ENCODE peak calls at places on chromosomes 1 and 21, in five cellular contexts. One of them, this sample, is unnamed.

GRCh38 chr21:46472246-46472645 is 13.6 kb downstream of the DIP2A start:
- DNase-seq in NCI-H460: no peak
- DNase-seq in AG08395: no peak
- DNase-seq in naive thymus-derived CD4-positive, alpha-beta T cell: no peak
- DNase-seq in activated T-helper 2 cell treated with anti-CD3 and anti-CD28 coated beads, Interferon-gamma antibody, Interleukin-2, Interleukin-4, amounts not matched to agents 10 μg/mL and 5 μg/mL and 100 μg/mL, durations not matched to agents 14 hours and 24 hours and 36 hours: no peak
- DNase-seq in this sample: no peak

GRCh38 chr1:169892819-169893644 is 664 bp downstream of the SCYL3 start:
- DNase-seq in NCI-H460: peak; percentile 3
- DNase-seq in AG08395: peak; percentile 37
- DNase-seq in activated T-helper 2 cell treated with anti-CD3 and anti-CD28 coated beads, Interferon-gamma antibody, Interleukin-2, Interleukin-4, amounts not matched to agents 10 μg/mL and 5 μg/mL and 100 μg/mL, durations not matched to agents 14 hours and 24 hours and 36 hours: no peak
- DNase-seq in naive thymus-derived CD4-positive, alpha-beta T cell: no peak
- DNase-seq in this sample: no peak

GRCh38 chr1:68136187-68136586 is 85.8 kb upstream of the DIRAS3 start:
- DNase-seq in naive thymus-derived CD4-positive, alpha-beta T cell: no peak
- DNase-seq in activated T-helper 2 cell treated with anti-CD3 and anti-CD28 coated beads, Interferon-gamma antibody, Interleukin-2, Interleukin-4, amounts not matched to agents 10 μg/mL and 5 μg/mL and 100 μg/mL, durations not matched to agents 14 hours and 24 hours and 36 hours: no peak
- DNase-seq in NCI-H460: no peak
- DNase-seq in AG08395: no peak
- DNase-seq in this sample: no peak

GRCh38 chr1:93597697-93598096 is 83.9 kb downstream of the BCAR3 start:
- DNase-seq in activated T-helper 2 cell treated with anti-CD3 and anti-CD28 coated beads, Interferon-gamma antibody, Interleukin-2, Interleukin-4, amounts not matched to agents 10 μg/mL and 5 μg/mL and 100 μg/mL, durations not matched to agents 14 hours and 24 hours and 36 hours: no peak
- DNase-seq in AG08395: no peak
- DNase-seq in NCI-H460: no peak
- DNase-seq in naive thymus-derived CD4-positive, alpha-beta T cell: no peak
- DNase-seq in this sample: no peak

GRCh38 chr1:115426990-115427389 is 88.9 kb upstream of the NGF start:
- DNase-seq in activated T-helper 2 cell treated with anti-CD3 and anti-CD28 coated beads, Interferon-gamma antibody, Interleukin-2, Interleukin-4, amounts not matched to agents 10 μg/mL and 5 μg/mL and 100 μg/mL, durations not matched to agents 14 hours and 24 hours and 36 hours: no peak
- DNase-seq in naive thymus-derived CD4-positive, alpha-beta T cell: no peak
- DNase-seq in NCI-H460: no peak
- DNase-seq in AG08395: no peak
- DNase-seq in this sample: no peak

GRCh38 chr1:231021540-231022031 is 18.5 kb downstream of the FAM89A start:
- DNase-seq in activated T-helper 2 cell treated with anti-CD3 and anti-CD28 coated beads, Interferon-gamma antibody, Interleukin-2, Interleukin-4, amounts not matched to agents 10 μg/mL and 5 μg/mL and 100 μg/mL, durations not matched to agents 14 hours and 24 hours and 36 hours: no peak
- DNase-seq in AG08395: no peak
- DNase-seq in naive thymus-derived CD4-positive, alpha-beta T cell: no peak
- DNase-seq in NCI-H460: no peak
- DNase-seq in this sample: no peak

GRCh38 chr1:41840592-41841246 is 78.0 kb downstream of the HIVEP3 start:
- DNase-seq in AG08395: no peak
- DNase-seq in naive thymus-derived CD4-positive, alpha-beta T cell: no peak
- DNase-seq in NCI-H460: no peak
- DNase-seq in activated T-helper 2 cell treated with anti-CD3 and anti-CD28 coated beads, Interferon-gamma antibody, Interleukin-2, Interleukin-4, amounts not matched to agents 10 μg/mL and 5 μg/mL and 100 μg/mL, durations not matched to agents 14 hours and 24 hours and 36 hours: no peak
- DNase-seq in this sample: no peak

GRCh38 chr1:193402977-193403376 is 216.6 kb upstream of the B3GALT2 start:
- DNase-seq in AG08395: no peak
- DNase-seq in activated T-helper 2 cell treated with anti-CD3 and anti-CD28 coated beads, Interferon-gamma antibody, Interleukin-2, Interleukin-4, amounts not matched to agents 10 μg/mL and 5 μg/mL and 100 μg/mL, durations not matched to agents 14 hours and 24 hours and 36 hours: no peak
- DNase-seq in NCI-H460: no peak
- DNase-seq in naive thymus-derived CD4-positive, alpha-beta T cell: no peak
- DNase-seq in this sample: no peak

GRCh38 chr1:58898739-58899580 is 115.1 kb upstream of the JUN start:
- DNase-seq in NCI-H460: no peak
- DNase-seq in activated T-helper 2 cell treated with anti-CD3 and anti-CD28 coated beads, Interferon-gamma antibody, Interleukin-2, Interleukin-4, amounts not matched to agents 10 μg/mL and 5 μg/mL and 100 μg/mL, durations not matched to agents 14 hours and 24 hours and 36 hours: no peak
- DNase-seq in AG08395: no peak
- DNase-seq in naive thymus-derived CD4-positive, alpha-beta T cell: no peak
- DNase-seq in this sample: no peak

GRCh38 chr1:45304311-45305081 is 22.2 kb upstream of the HPDL start:
- DNase-seq in AG08395: no peak
- DNase-seq in activated T-helper 2 cell treated with anti-CD3 and anti-CD28 coated beads, Interferon-gamma antibody, Interleukin-2, Interleukin-4, amounts not matched to agents 10 μg/mL and 5 μg/mL and 100 μg/mL, durations not matched to agents 14 hours and 24 hours and 36 hours: peak; percentile 15
- DNase-seq in NCI-H460: no peak
- DNase-seq in naive thymus-derived CD4-positive, alpha-beta T cell: no peak
- DNase-seq in this sample: no peak

GRCh38 chr21:29080454-29080930 is 7.0 kb upstream of the CCT8 start:
- DNase-seq in naive thymus-derived CD4-positive, alpha-beta T cell: peak; percentile 26
- DNase-seq in activated T-helper 2 cell treated with anti-CD3 and anti-CD28 coated beads, Interferon-gamma antibody, Interleukin-2, Interleukin-4, amounts not matched to agents 10 μg/mL and 5 μg/mL and 100 μg/mL, durations not matched to agents 14 hours and 24 hours and 36 hours: no peak
- DNase-seq in AG08395: no peak
- DNase-seq in NCI-H460: peak; percentile 50
- DNase-seq in this sample: no peak

GRCh38 chr1:177802304-177802703 is 167.6 kb downstream of the SEC16B start:
- DNase-seq in NCI-H460: no peak
- DNase-seq in naive thymus-derived CD4-positive, alpha-beta T cell: no peak
- DNase-seq in AG08395: no peak
- DNase-seq in activated T-helper 2 cell treated with anti-CD3 and anti-CD28 coated beads, Interferon-gamma antibody, Interleukin-2, Interleukin-4, amounts not matched to agents 10 μg/mL and 5 μg/mL and 100 μg/mL, durations not matched to agents 14 hours and 24 hours and 36 hours: no peak
- DNase-seq in this sample: no peak

GRCh38 chr1:172895761-172896160 is 155.0 kb downstream of the TNFSF18 start:
- DNase-seq in NCI-H460: peak; percentile 86
- DNase-seq in AG08395: no peak
- DNase-seq in activated T-helper 2 cell treated with anti-CD3 and anti-CD28 coated beads, Interferon-gamma antibody, Interleukin-2, Interleukin-4, amounts not matched to agents 10 μg/mL and 5 μg/mL and 100 μg/mL, durations not matched to agents 14 hours and 24 hours and 36 hours: no peak
- DNase-seq in naive thymus-derived CD4-positive, alpha-beta T cell: no peak
- DNase-seq in this sample: no peak

GRCh38 chr1:152024228-152024627 is 12.6 kb downstream of the S100A11 start:
- DNase-seq in AG08395: no peak
- DNase-seq in naive thymus-derived CD4-positive, alpha-beta T cell: no peak
- DNase-seq in NCI-H460: no peak
- DNase-seq in activated T-helper 2 cell treated with anti-CD3 and anti-CD28 coated beads, Interferon-gamma antibody, Interleukin-2, Interleukin-4, amounts not matched to agents 10 μg/mL and 5 μg/mL and 100 μg/mL, durations not matched to agents 14 hours and 24 hours and 36 hours: no peak
- DNase-seq in this sample: no peak

GRCh38 chr1:173190101-173190895 is 16.8 kb downstream of the TNFSF4 start:
- DNase-seq in naive thymus-derived CD4-positive, alpha-beta T cell: no peak
- DNase-seq in activated T-helper 2 cell treated with anti-CD3 and anti-CD28 coated beads, Interferon-gamma antibody, Interleukin-2, Interleukin-4, amounts not matched to agents 10 μg/mL and 5 μg/mL and 100 μg/mL, durations not matched to agents 14 hours and 24 hours and 36 hours: no peak
- DNase-seq in NCI-H460: peak; percentile 69
- DNase-seq in AG08395: peak; percentile 56
- DNase-seq in this sample: peak; percentile 18

GRCh38 chr1:181812211-181812610 is 249.3 kb downstream of the ZNF648 start:
- DNase-seq in NCI-H460: no peak
- DNase-seq in activated T-helper 2 cell treated with anti-CD3 and anti-CD28 coated beads, Interferon-gamma antibody, Interleukin-2, Interleukin-4, amounts not matched to agents 10 μg/mL and 5 μg/mL and 100 μg/mL, durations not matched to agents 14 hours and 24 hours and 36 hours: no peak
- DNase-seq in naive thymus-derived CD4-positive, alpha-beta T cell: no peak
- DNase-seq in AG08395: no peak
- DNase-seq in this sample: no peak

GRCh38 chr1:20719871-20720620 is 2.2 kb upstream of the KIF17 start:
- DNase-seq in NCI-H460: no peak
- DNase-seq in naive thymus-derived CD4-positive, alpha-beta T cell: no peak
- DNase-seq in activated T-helper 2 cell treated with anti-CD3 and anti-CD28 coated beads, Interferon-gamma antibody, Interleukin-2, Interleukin-4, amounts not matched to agents 10 μg/mL and 5 μg/mL and 100 μg/mL, durations not matched to agents 14 hours and 24 hours and 36 hours: no peak
- DNase-seq in AG08395: no peak
- DNase-seq in this sample: no peak

GRCh38 chr1:115978292-115978941 is 2.1 kb downstream of the SLC22A15 start:
- DNase-seq in naive thymus-derived CD4-positive, alpha-beta T cell: no peak
- DNase-seq in activated T-helper 2 cell treated with anti-CD3 and anti-CD28 coated beads, Interferon-gamma antibody, Interleukin-2, Interleukin-4, amounts not matched to agents 10 μg/mL and 5 μg/mL and 100 μg/mL, durations not matched to agents 14 hours and 24 hours and 36 hours: no peak
- DNase-seq in AG08395: no peak
- DNase-seq in NCI-H460: no peak
- DNase-seq in this sample: no peak

GRCh38 chr1:175188936-175189335 is 3.6 kb downstream of the KIAA0040 start:
- DNase-seq in activated T-helper 2 cell treated with anti-CD3 and anti-CD28 coated beads, Interferon-gamma antibody, Interleukin-2, Interleukin-4, amounts not matched to agents 10 μg/mL and 5 μg/mL and 100 μg/mL, durations not matched to agents 14 hours and 24 hours and 36 hours: peak; percentile 57
- DNase-seq in AG08395: no peak
- DNase-seq in NCI-H460: no peak
- DNase-seq in naive thymus-derived CD4-positive, alpha-beta T cell: peak; percentile 74
- DNase-seq in this sample: no peak

GRCh38 chr1:236058141-236058626 is 6.7 kb downstream of the NID1 start:
- DNase-seq in AG08395: peak; percentile 62
- DNase-seq in NCI-H460: no peak
- DNase-seq in activated T-helper 2 cell treated with anti-CD3 and anti-CD28 coated beads, Interferon-gamma antibody, Interleukin-2, Interleukin-4, amounts not matched to agents 10 μg/mL and 5 μg/mL and 100 μg/mL, durations not matched to agents 14 hours and 24 hours and 36 hours: no peak
- DNase-seq in naive thymus-derived CD4-positive, alpha-beta T cell: no peak
- DNase-seq in this sample: no peak

GRCh38 chr1:203402609-203403337 is 51.9 kb upstream of the FMOD start:
- DNase-seq in AG08395: peak; percentile 85
- DNase-seq in activated T-helper 2 cell treated with anti-CD3 and anti-CD28 coated beads, Interferon-gamma antibody, Interleukin-2, Interleukin-4, amounts not matched to agents 10 μg/mL and 5 μg/mL and 100 μg/mL, durations not matched to agents 14 hours and 24 hours and 36 hours: no peak
- DNase-seq in naive thymus-derived CD4-positive, alpha-beta T cell: no peak
- DNase-seq in NCI-H460: peak; percentile 6
- DNase-seq in this sample: no peak

GRCh38 chr1:207058878-207059867 is 6.1 kb downstream of the PFKFB2 start:
- DNase-seq in NCI-H460: no peak
- DNase-seq in activated T-helper 2 cell treated with anti-CD3 and anti-CD28 coated beads, Interferon-gamma antibody, Interleukin-2, Interleukin-4, amounts not matched to agents 10 μg/mL and 5 μg/mL and 100 μg/mL, durations not matched to agents 14 hours and 24 hours and 36 hours: no peak
- DNase-seq in AG08395: no peak
- DNase-seq in naive thymus-derived CD4-positive, alpha-beta T cell: no peak
- DNase-seq in this sample: no peak

GRCh38 chr21:43361127-43361492 is 65.8 kb downstream of the SIK1 start:
- DNase-seq in naive thymus-derived CD4-positive, alpha-beta T cell: peak; percentile 34
- DNase-seq in activated T-helper 2 cell treated with anti-CD3 and anti-CD28 coated beads, Interferon-gamma antibody, Interleukin-2, Interleukin-4, amounts not matched to agents 10 μg/mL and 5 μg/mL and 100 μg/mL, durations not matched to agents 14 hours and 24 hours and 36 hours: no peak
- DNase-seq in AG08395: peak; percentile 44
- DNase-seq in NCI-H460: no peak
- DNase-seq in this sample: no peak

GRCh38 chr1:10979483-10979920 is 33.0 kb upstream of the TARDBP start:
- DNase-seq in NCI-H460: no peak
- DNase-seq in activated T-helper 2 cell treated with anti-CD3 and anti-CD28 coated beads, Interferon-gamma antibody, Interleukin-2, Interleukin-4, amounts not matched to agents 10 μg/mL and 5 μg/mL and 100 μg/mL, durations not matched to agents 14 hours and 24 hours and 36 hours: no peak
- DNase-seq in naive thymus-derived CD4-positive, alpha-beta T cell: no peak
- DNase-seq in AG08395: peak; percentile 16
- DNase-seq in this sample: peak; percentile 87

GRCh38 chr1:76482272-76482671 is 385.0 kb upstream of the ST6GALNAC5 start:
- DNase-seq in naive thymus-derived CD4-positive, alpha-beta T cell: no peak
- DNase-seq in activated T-helper 2 cell treated with anti-CD3 and anti-CD28 coated beads, Interferon-gamma antibody, Interleukin-2, Interleukin-4, amounts not matched to agents 10 μg/mL and 5 μg/mL and 100 μg/mL, durations not matched to agents 14 hours and 24 hours and 36 hours: no peak
- DNase-seq in NCI-H460: no peak
- DNase-seq in AG08395: no peak
- DNase-seq in this sample: no peak

GRCh38 chr1:191572479-191572878 is 585.8 kb upstream of the RGS18 start:
- DNase-seq in NCI-H460: no peak
- DNase-seq in activated T-helper 2 cell treated with anti-CD3 and anti-CD28 coated beads, Interferon-gamma antibody, Interleukin-2, Interleukin-4, amounts not matched to agents 10 μg/mL and 5 μg/mL and 100 μg/mL, durations not matched to agents 14 hours and 24 hours and 36 hours: no peak
- DNase-seq in AG08395: no peak
- DNase-seq in naive thymus-derived CD4-positive, alpha-beta T cell: no peak
- DNase-seq in this sample: no peak

GRCh38 chr1:110612060-110612745 is 6.0 kb upstream of the KCNA2 start:
- DNase-seq in activated T-helper 2 cell treated with anti-CD3 and anti-CD28 coated beads, Interferon-gamma antibody, Interleukin-2, Interleukin-4, amounts not matched to agents 10 μg/mL and 5 μg/mL and 100 μg/mL, durations not matched to agents 14 hours and 24 hours and 36 hours: no peak
- DNase-seq in naive thymus-derived CD4-positive, alpha-beta T cell: no peak
- DNase-seq in NCI-H460: no peak
- DNase-seq in AG08395: no peak
- DNase-seq in this sample: no peak

GRCh38 chr1:221845650-221846371 is 103.9 kb upstream of the DUSP10 start:
- DNase-seq in NCI-H460: peak; percentile 79
- DNase-seq in activated T-helper 2 cell treated with anti-CD3 and anti-CD28 coated beads, Interferon-gamma antibody, Interleukin-2, Interleukin-4, amounts not matched to agents 10 μg/mL and 5 μg/mL and 100 μg/mL, durations not matched to agents 14 hours and 24 hours and 36 hours: no peak
- DNase-seq in naive thymus-derived CD4-positive, alpha-beta T cell: no peak
- DNase-seq in AG08395: peak; percentile 69
- DNase-seq in this sample: no peak

GRCh38 chr1:55128418-55128817 is 86.7 kb downstream of the USP24 start:
- DNase-seq in AG08395: no peak
- DNase-seq in naive thymus-derived CD4-positive, alpha-beta T cell: no peak
- DNase-seq in activated T-helper 2 cell treated with anti-CD3 and anti-CD28 coated beads, Interferon-gamma antibody, Interleukin-2, Interleukin-4, amounts not matched to agents 10 μg/mL and 5 μg/mL and 100 μg/mL, durations not matched to agents 14 hours and 24 hours and 36 hours: no peak
- DNase-seq in NCI-H460: no peak
- DNase-seq in this sample: no peak

GRCh38 chr1:35220976-35221375 is 28.0 kb upstream of the SFPQ start:
- DNase-seq in activated T-helper 2 cell treated with anti-CD3 and anti-CD28 coated beads, Interferon-gamma antibody, Interleukin-2, Interleukin-4, amounts not matched to agents 10 μg/mL and 5 μg/mL and 100 μg/mL, durations not matched to agents 14 hours and 24 hours and 36 hours: no peak
- DNase-seq in NCI-H460: no peak
- DNase-seq in naive thymus-derived CD4-positive, alpha-beta T cell: peak; percentile 12
- DNase-seq in AG08395: no peak
- DNase-seq in this sample: no peak